ENCODE peak calls at places on chromosome 19, in six cellular contexts. K, I, Y, N, S and W are unnamed samples. For H3K4me1, the result is how much of the 10 kb centered on the place peaks cover.

GRCh38 chr19:6275170-6275744 is 4.5 kb downstream of the MLLT1 start:
- DNase-seq in K (no peak), I (no peak), Y (no peak), N (no peak), S (no peak), W (no peak)

GRCh38 chr19:14949876-14950275 is 8.6 kb downstream of the OR7C2 start:
- DNase-seq in K (no peak), I (no peak), Y (no peak), N (no peak), S (no peak), W (no peak)

GRCh38 chr19:15426485-15427349 is 7.9 kb upstream of the AKAP8L start:
- DNase-seq in K (no peak), I (no peak), Y (no peak), N (no peak), S (no peak), W (no peak)

GRCh38 chr19:35807633-35808032 is 5.0 kb downstream of the PRODH2 start:
- DNase-seq in K (no peak), I (no peak), Y (no peak), N (no peak), S (no peak), W (no peak)

GRCh38 chr19:14509382-14509781 is 8.8 kb downstream of the DNAJB1 start:
- DNase-seq in K (no peak), I (no peak), Y (no peak), N (no peak), S (no peak), W (no peak)

GRCh38 chr19:15381429-15381828 is 1.8 kb upstream of the AKAP8 start:
- DNase-seq in K (no peak), I (no peak), Y (no peak), N (no peak), S (no peak), W (no peak)

GRCh38 chr19:55376381-55376933 is at the start of gene TMEM190:
- DNase-seq in K (no peak), I (no peak), Y (no peak), N (no peak), S (no peak), W (no peak)

GRCh38 chr19:14116918-14117578 is 514 bp downstream of the PRKACA start:
- DNase-seq in K (peak), I (peak), Y (no peak), N (no peak), S (peak), W (peak)

GRCh38 chr19:33482486-33482885 is 39.1 kb downstream of the PEPD start:
- DNase-seq in K (no peak), I (no peak), Y (no peak), N (no peak), S (no peak), W (no peak)

GRCh38 chr19:35134601-35135091 is at the start of gene LGI4:
- DNase-seq in K (no peak), I (no peak), Y (no peak), N (no peak), S (no peak), W (no peak)

GRCh38 chr19:55406869-55407624 is 541 bp downstream of the UBE2S start:
- DNase-seq in K (no peak), I (peak), Y (peak), N (peak), S (no peak), W (no peak)

GRCh38 chr19:19304186-19304975 is 15.9 kb downstream of the SUGP1 start:
- DNase-seq in K (peak), I (peak), Y (no peak), N (peak), S (peak), W (no peak)

GRCh38 chr19:33375760-33376159 is 2.3 kb downstream of the CEBPG start:
- DNase-seq in K (no peak), I (no peak), Y (no peak), N (no peak), S (no peak), W (no peak)

GRCh38 chr19:45297674-45298073 is 25.0 kb downstream of the CKM start:
- DNase-seq in K (no peak), I (no peak), Y (no peak), N (no peak), S (no peak), W (no peak)

GRCh38 chr19:52248256-52248655 is 21.1 kb upstream of the ZNF766 start:
- DNase-seq in K (peak), I (peak), Y (peak), N (peak), S (peak), W (peak)

GRCh38 chr19:17235618-17236413 is 9.8 kb downstream of the OCEL1 start:
- DNase-seq in K (no peak), I (peak), Y (peak), N (peak), S (peak), W (peak)

GRCh38 chr19:55602104-55603001 is 2.3 kb downstream of the ZNF524 start:
- DNase-seq in K (no peak), I (no peak), Y (no peak), N (no peak), S (no peak), W (peak)

GRCh38 chr19:44723952-44724319 is 24.6 kb upstream of the BCL3 start:
- DNase-seq in K (peak), I (peak), Y (peak), N (peak), S (peak), W (peak)

GRCh38 chr19:27955484-27955883 is 1257.5 kb downstream of the UQCRFS1 start:
- DNase-seq in K (no peak), I (no peak), Y (no peak), N (no peak), S (no peak), W (no peak)
- H3K4me1 ChIP-seq in K (under half), I (under half), Y (under half), N (under half), S (under half), W (under half)

GRCh38 chr19:49413348-49413747 is 9.9 kb downstream of the PTH2 start:
- DNase-seq in K (peak), I (no peak), Y (no peak), N (peak), S (peak), W (no peak)

GRCh38 chr19:49411681-49412321 is 11.4 kb downstream of the PTH2 start:
- DNase-seq in K (no peak), I (no peak), Y (no peak), N (no peak), S (no peak), W (no peak)

GRCh38 chr19:49415102-49415809 is 8.0 kb downstream of the PTH2 start:
- DNase-seq in K (no peak), I (no peak), Y (no peak), N (peak), S (no peak), W (no peak)

GRCh38 chr19:49415810-49416200 is 7.4 kb downstream of the PTH2 start:
- DNase-seq in K (no peak), I (no peak), Y (no peak), N (no peak), S (no peak), W (no peak)

GRCh38 chr19:49414256-49414655 is 9.0 kb downstream of the PTH2 start:
- DNase-seq in K (no peak), I (no peak), Y (no peak), N (no peak), S (no peak), W (no peak)
- H3K4me1 ChIP-seq in K (under half), I (under half), Y (under half), N (under half), S (under half), W (under half)

GRCh38 chr19:8397746-8398721 is 7.9 kb downstream of the RAB11B start:
- DNase-seq in K (no peak), I (no peak), Y (no peak), N (no peak), S (no peak), W (no peak)
- H3K4me1 ChIP-seq in K (half or more), I (under half), Y (half or more), N (under half), S (half or more), W (under half)

GRCh38 chr19:11423804-11424318 is 4.7 kb upstream of the RGL3 start:
- DNase-seq in K (no peak), I (peak), Y (no peak), N (no peak), S (no peak), W (no peak)
- H3K4me1 ChIP-seq in K (under half), I (under half), Y (under half), N (under half), S (under half), W (under half)

DNA sequence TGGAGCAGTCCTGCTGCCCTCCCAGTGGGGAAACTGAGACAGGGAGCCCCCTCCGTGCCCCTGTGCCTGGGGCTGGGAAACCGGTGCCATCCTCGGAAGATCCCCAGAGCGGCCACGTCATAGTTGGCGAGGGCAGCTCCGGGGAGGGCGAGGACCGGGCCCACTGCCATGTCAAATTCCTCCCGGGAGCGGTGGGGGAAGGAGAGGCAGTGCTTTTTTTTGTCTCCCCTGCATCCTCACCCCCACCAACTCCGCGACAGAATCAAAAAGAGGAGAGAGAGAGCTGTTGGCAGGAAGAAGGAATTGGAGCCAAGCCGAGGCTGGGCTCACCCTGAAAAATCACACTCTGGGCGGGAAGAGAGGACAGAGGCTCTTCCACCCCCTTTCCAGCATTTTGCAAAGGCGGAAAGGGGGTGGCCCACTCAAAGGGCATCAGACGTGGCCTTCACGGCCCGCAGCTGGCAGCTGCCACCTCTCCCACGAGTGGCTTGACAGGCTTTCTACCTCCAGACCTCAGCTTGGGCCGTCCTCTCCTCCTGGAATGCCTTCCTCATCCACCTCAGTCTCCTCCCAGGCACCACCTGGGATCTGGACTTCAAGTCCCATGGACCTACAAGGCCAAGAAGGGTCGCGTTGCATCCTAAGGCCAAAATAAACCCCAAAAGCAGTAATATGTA is 19.6 kb upstream of the NFIC start:
- DNase-seq in K (peak), I (peak), Y (peak), N (no peak), S (peak), W (no peak)
- H3K4me1 ChIP-seq in K (under half), I (under half), Y (half or more), N (under half), S (under half), W (under half)

GRCh38 chr19:46951236-46951986 is 68.2 kb upstream of the NPAS1 start:
- DNase-seq in K (no peak), I (no peak), Y (no peak), N (no peak), S (no peak), W (no peak)
- H3K4me1 ChIP-seq in K (half or more), I (under half), Y (under half), N (under half), S (half or more), W (half or more)

GRCh38 chr19:48632692-48633147 is 4.5 kb downstream of the DBP start:
- DNase-seq in K (no peak), I (peak), Y (no peak), N (no peak), S (no peak), W (no peak)
- H3K4me1 ChIP-seq in K (half or more), I (half or more), Y (half or more), N (under half), S (half or more), W (half or more)

GRCh38 chr19:39951065-39951650 is 16.7 kb upstream of the FCGBP start:
- DNase-seq in K (no peak), I (no peak), Y (peak), N (no peak), S (no peak), W (no peak)

GRCh38 chr19:39946532-39946931 is 12.1 kb upstream of the FCGBP start:
- DNase-seq in K (no peak), I (no peak), Y (peak), N (no peak), S (no peak), W (no peak)

GRCh38 chr19:39951686-39952085 is 17.3 kb upstream of the FCGBP start:
- DNase-seq in K (no peak), I (peak), Y (peak), N (no peak), S (no peak), W (no peak)

GRCh38 chr19:39953915-39954314 is 17.1 kb upstream of the PSMC4 start:
- DNase-seq in K (no peak), I (no peak), Y (no peak), N (no peak), S (no peak), W (no peak)

DNA sequence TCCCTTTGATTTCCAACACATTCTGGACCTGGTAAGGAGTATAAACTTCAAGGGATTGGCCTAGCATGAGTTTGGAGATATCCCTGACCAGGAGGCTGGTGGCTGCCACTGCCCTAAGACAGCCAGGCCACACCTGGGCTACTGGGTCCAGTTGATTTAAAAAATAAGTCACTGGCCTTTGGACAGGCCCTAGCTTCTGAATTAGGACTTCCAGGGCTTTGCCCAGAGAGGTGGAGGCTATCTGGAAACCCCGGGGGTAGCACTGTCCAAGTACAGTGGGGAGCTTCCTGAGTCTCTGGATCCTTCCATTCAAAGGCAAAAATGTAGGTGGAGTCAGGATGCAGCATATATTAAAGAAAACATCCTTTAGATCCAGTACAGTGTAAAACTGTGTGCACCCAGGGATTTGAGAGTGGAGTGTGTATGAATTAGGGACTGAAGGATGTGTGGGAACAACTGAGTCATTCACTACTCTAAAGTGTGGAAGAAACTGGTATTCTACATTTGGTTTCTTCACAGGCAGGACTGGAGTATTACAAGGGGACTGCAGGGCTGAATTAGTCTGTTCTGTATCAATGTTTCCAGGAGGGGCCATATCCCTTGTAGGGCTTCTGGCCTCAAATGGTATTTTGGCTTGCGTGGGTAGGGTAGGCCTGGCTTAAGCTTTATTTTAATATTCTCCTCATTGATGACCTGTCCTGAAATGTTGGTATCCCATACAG is 14.8 kb upstream of the FCGBP start:
- DNase-seq in K (no peak), I (peak), Y (peak), N (no peak), S (no peak), W (no peak)
- H3K4me1 ChIP-seq in K (under half), I (under half), Y (under half), N (under half), S (under half), W (under half)

GRCh38 chr19:13033244-13033643 is 38.0 kb downstream of the NFIX start:
- DNase-seq in K (no peak), I (no peak), Y (no peak), N (no peak), S (no peak), W (no peak)

GRCh38 chr19:13035820-13036365 is 40.6 kb downstream of the NFIX start:
- DNase-seq in K (no peak), I (no peak), Y (no peak), N (no peak), S (no peak), W (no peak)

GRCh38 chr19:13032837-13033236 is 37.6 kb downstream of the NFIX start:
- DNase-seq in K (no peak), I (no peak), Y (no peak), N (no peak), S (no peak), W (no peak)

GRCh38 chr19:13034636-13035035 is 39.4 kb downstream of the NFIX start:
- DNase-seq in K (no peak), I (no peak), Y (no peak), N (no peak), S (no peak), W (no peak)

GRCh38 chr19:13033819-13034611 is 38.7 kb downstream of the NFIX start:
- DNase-seq in K (peak), I (peak), Y (peak), N (peak), S (peak), W (peak)
- H3K4me1 ChIP-seq in K (half or more), I (under half), Y (half or more), N (under half), S (half or more), W (half or more)